ENCODE peak calls at places on chromosomes 12 and 14, in four cellular contexts. N is left lung, I is neural progenitor cell, O is Panc1. T is an unnamed sample.

GRCh38 chr12:42039146-42039545 is 105.5 kb downstream of the GXYLT1 start:
- DNase-seq in N (no peak), I (no peak), O (no peak), T (no peak)

GRCh38 chr14:106586098-106586704 is 1059.8 kb downstream of the TMEM121 start:
- DNase-seq in N (no peak), O (peak; percentile 18), I (no peak), T (no peak)

GRCh38 chr12:52441320-52441911 is 7.2 kb upstream of the KRT75 start:
- DNase-seq in I (peak; percentile 18), N (no peak), O (no peak), T (no peak)

GRCh38 chr14:98782062-98782461 is 489.9 kb downstream of the BCL11B start:
- DNase-seq in N (no peak), O (no peak), I (no peak), T (no peak)

GRCh38 chr14:35406811-35407630 is 2.5 kb upstream of the NFKBIA start:
- DNase-seq in O (no peak), N (no peak), I (peak; percentile 71), T (no peak)

GRCh38 chr12:12010277-12011031 is 60.3 kb upstream of the BCL2L14 start:
- DNase-seq in O (no peak), I (no peak), N (peak; percentile 89), T (peak; percentile 60)

GRCh38 chr12:76480800-76481199 is 78.8 kb downstream of the OSBPL8 start:
- DNase-seq in O (no peak), I (no peak), N (no peak), T (no peak)

GRCh38 chr14:20278414-20278813 is 27.3 kb downstream of the TTC5 start:
- DNase-seq in N (no peak), I (no peak), O (no peak), T (no peak)

GRCh38 chr14:102525213-102526143 is 15.9 kb upstream of the ANKRD9 start:
- DNase-seq in O (no peak), I (no peak), N (no peak), T (no peak)

GRCh38 chr14:35374273-35374681 is 30.3 kb downstream of the NFKBIA start:
- DNase-seq in I (no peak), O (peak; percentile 50), N (no peak), T (peak; percentile 74)

GRCh38 chr12:111756196-111756595 is 10.5 kb upstream of the ALDH2 start:
- DNase-seq in O (no peak), N (no peak), I (no peak), T (no peak)

GRCh38 chr14:54621686-54622085 is 54.8 kb downstream of the SAMD4A start:
- DNase-seq in O (no peak), I (no peak), N (no peak), T (no peak)

GRCh38 chr12:131223791-131224567 is 270.3 kb downstream of the ADGRD1 start:
- DNase-seq in O (no peak), N (peak; percentile 50), I (no peak), T (no peak)

GRCh38 chr12:53055471-53056266 is 5.8 kb downstream of the TNS2 start:
- DNase-seq in I (no peak), N (no peak), O (no peak), T (no peak)

GRCh38 chr14:99266181-99267178 is 5.5 kb downstream of the BCL11B start:
- DNase-seq in N (peak; percentile 94), O (no peak), I (peak; percentile 91), T (no peak)

GRCh38 chr14:103941973-103942736 is at the start of gene RD3L:
- DNase-seq in N (no peak), O (no peak), I (no peak), T (no peak)

GRCh38 chr14:68987653-68988036 is 8.5 kb upstream of the ACTN1 start:
- DNase-seq in I (peak; percentile 47), O (no peak), N (no peak), T (no peak)

GRCh38 chr14:92456215-92457017 is 57.2 kb upstream of the RIN3 start:
- DNase-seq in O (peak; percentile 43), N (peak; percentile 90), I (peak; percentile 83), T (no peak)

GRCh38 chr12:153080-153746 is 60.7 kb downstream of the SLC6A12 start:
- DNase-seq in I (peak; percentile 89), O (peak; percentile 25), N (peak; percentile 80), T (peak; percentile 14)

GRCh38 chr12:67068773-67069450 is 200.2 kb upstream of the CAND1 start:
- DNase-seq in N (peak; percentile 83), I (peak; percentile 83), O (no peak), T (no peak)

GRCh38 chr14:35752380-35752779 is 56.7 kb downstream of the RALGAPA1 start:
- DNase-seq in N (no peak), O (no peak), I (no peak), T (no peak)

GRCh38 chr12:66119229-66119869 is 11.2 kb downstream of the LLPH start:
- DNase-seq in N (no peak), I (no peak), O (no peak), T (no peak)

GRCh38 chr14:22533739-22534359 is 55.2 kb downstream of the DAD1 start:
- DNase-seq in O (no peak), N (no peak), I (no peak), T (no peak)

GRCh38 chr12:99983721-99984258 is 946 bp downstream of the ANKS1B start:
- DNase-seq in I (no peak), O (no peak), N (no peak), T (no peak)

GRCh38 chr14:33916663-33917565 is 34.0 kb downstream of the EGLN3 start:
- DNase-seq in O (no peak), N (no peak), I (no peak), T (no peak)

GRCh38 chr14:103594265-103594664 is 31.5 kb downstream of the COA8 start:
- DNase-seq in O (no peak), N (no peak), I (peak; percentile 92), T (no peak)

GRCh38 chr12:11677752-11678151 is 28.3 kb downstream of the ETV6 start:
- DNase-seq in I (no peak), O (no peak), N (no peak), T (no peak)

GRCh38 chr14:100824946-100825690 is 800 bp upstream of the MEG3 start:
- DNase-seq in N (no peak), I (no peak), O (no peak), T (no peak)

GRCh38 chr14:63046339-63047268 is 1.3 kb upstream of the KCNH5 start:
- DNase-seq in O (no peak), I (peak; percentile 47), N (peak; percentile 44), T (no peak)

GRCh38 chr12:125276567-125276966 is 211.3 kb downstream of the AACS start:
- DNase-seq in O (no peak), I (no peak), N (no peak), T (no peak)

GRCh38 chr12:53328043-53328435 is 6.6 kb upstream of the AAAS start:
- DNase-seq in N (no peak), I (peak; percentile 39), O (no peak), T (no peak)

GRCh38 chr14:72779679-72780078 is 114.2 kb downstream of the DPF3 start:
- DNase-seq in O (no peak), I (no peak), N (no peak), T (no peak)

GRCh38 chr12:57461326-57461903 is 1.8 kb downstream of the GLI1 start:
- DNase-seq in O (no peak), N (peak; percentile 84), I (peak; percentile 87), T (no peak)

GRCh38 chr12:106590601-106591000 is 7.8 kb downstream of the RFX4 start:
- DNase-seq in O (no peak), N (no peak), I (no peak), T (no peak)

GRCh38 chr12:106586535-106586802 is 3.7 kb downstream of the RFX4 start:
- DNase-seq in O (no peak), N (no peak), I (peak; percentile 41), T (no peak)

GRCh38 chr12:106586803-106587684 is 4.2 kb downstream of the RFX4 start:
- DNase-seq in O (no peak), N (no peak), I (peak; percentile 81), T (no peak)

GRCh38 chr12:106585862-106586534 is 3.2 kb downstream of the RFX4 start:
- DNase-seq in O (no peak), I (peak; percentile 93), N (no peak), T (no peak)

DNA sequence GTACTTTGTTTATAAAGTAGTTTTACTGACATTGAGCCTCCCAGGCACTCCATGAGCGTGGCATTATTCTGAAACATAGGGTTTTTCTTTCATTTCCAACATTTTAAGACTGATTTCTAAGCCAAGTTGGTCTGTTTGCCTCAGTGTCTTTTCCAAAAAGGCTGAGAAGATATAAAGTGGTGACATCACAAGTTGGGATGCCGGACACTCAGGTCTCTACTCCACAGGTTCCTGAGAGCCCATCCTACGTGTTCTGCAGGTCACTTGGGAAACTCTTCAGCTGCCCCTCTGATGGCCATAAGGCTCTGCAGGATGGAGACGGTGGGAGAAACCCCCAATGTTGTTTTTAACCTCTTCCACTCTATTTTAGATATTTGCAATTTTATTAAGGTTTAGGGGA is 6.0 kb downstream of the RFX4 start:
- DNase-seq in N (no peak), I (no peak), O (no peak), T (no peak)
- H3K27me3 ChIP-seq in N (peaks cover 100% of the 10 kb centered on the region), I (peaks cover 100% of the 10 kb centered on the region), O (peaks cover 57% of the 10 kb centered on the region), T (peaks cover 63% of the 10 kb centered on the region)

GRCh38 chr14:90556050-90556477 is 159.2 kb downstream of the CALM1 start:
- DNase-seq in N (no peak), I (peak; percentile 83), O (no peak), T (no peak)
- H3K36me3 ChIP-seq in N (no peaks in the 10 kb centered on the region), I (no peaks in the 10 kb centered on the region), O (no peaks in the 10 kb centered on the region), T (no peaks in the 10 kb centered on the region)

DNA sequence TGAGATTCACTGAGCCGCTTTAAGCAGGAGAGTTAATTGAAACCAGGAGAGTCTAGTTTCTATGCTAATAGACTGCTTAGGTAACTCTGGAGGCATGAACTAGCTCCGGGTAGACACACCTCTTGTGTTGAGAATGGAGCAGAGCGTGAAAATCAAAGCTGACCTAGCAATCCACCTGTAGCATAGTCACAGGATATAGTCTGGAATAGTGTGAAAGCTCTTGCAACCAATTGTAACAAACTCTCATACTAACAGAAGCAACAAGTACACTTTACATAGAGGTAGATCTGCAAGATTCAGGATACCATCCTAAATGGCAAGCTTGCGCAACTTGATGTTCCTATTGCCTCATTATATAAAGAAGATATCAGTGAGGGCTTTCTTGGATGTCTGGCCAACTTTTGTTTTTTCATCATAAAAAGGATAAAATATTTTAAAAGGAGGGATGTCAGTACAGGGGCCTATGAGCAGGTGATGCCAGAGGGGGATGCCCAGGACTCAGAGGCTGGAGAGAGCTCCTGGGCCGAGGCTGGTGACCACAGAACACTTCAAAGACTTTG is 5.2 kb downstream of the ALDH1L2 start:
- DNase-seq in N (no peak), O (no peak), I (no peak), T (no peak)
- TF ChIP-seq CTCF in N (no peak), O (no peak), I (no peak), T (no peak)

GRCh38 chr12:132310181-132311040 is 19.0 kb downstream of the GALNT9 start:
- DNase-seq in I (no peak), N (peak; percentile 67), O (no peak), T (peak; percentile 51)

GRCh38 chr12:132313182-132313581 is 16.2 kb downstream of the GALNT9 start:
- DNase-seq in O (no peak), I (no peak), N (no peak), T (no peak)

GRCh38 chr12:132311201-132311915 is 18.0 kb downstream of the GALNT9 start:
- DNase-seq in N (peak; percentile 47), O (no peak), I (no peak), T (no peak)

GRCh38 chr12:132314035-132314434 is 15.4 kb downstream of the GALNT9 start:
- DNase-seq in I (no peak), O (no peak), N (no peak), T (no peak)

DNA sequence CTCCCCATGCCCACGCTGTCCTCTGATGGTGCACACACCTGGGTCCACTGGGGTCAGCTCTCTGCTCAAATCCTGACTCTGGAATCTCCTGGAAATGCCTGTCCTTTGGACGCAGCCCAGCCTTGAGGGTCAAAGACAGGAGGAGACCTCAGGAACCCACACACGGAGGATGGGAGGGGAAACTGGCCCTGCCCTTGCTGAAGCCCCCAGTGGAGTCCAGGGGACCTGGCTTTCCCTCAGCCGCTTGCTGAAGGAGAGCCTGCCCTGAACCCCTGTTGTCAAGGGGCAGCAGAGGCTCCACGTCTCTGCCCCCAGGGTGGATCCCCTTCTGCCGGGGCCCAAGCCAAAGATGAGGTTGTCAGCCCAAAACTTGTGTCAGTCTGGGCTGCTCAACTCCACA is 16.9 kb downstream of the GALNT9 start:
- DNase-seq in N (peak; percentile 31), O (no peak), I (no peak), T (no peak)
- H3K27me3 ChIP-seq in N (peaks cover 41% of the 10 kb centered on the region), O (no peaks in the 10 kb centered on the region), I (peaks cover 73% of the 10 kb centered on the region), T (peaks cover 18% of the 10 kb centered on the region)